ENCODE peak calls at places on chromosome 7, in ten cellular contexts. N, G, A, V, X, R, Q, T, H and F are unnamed samples.

GRCh38 chr7:2017914-2018785 is 214.6 kb downstream of the MAD1L1 start:
- DNase-seq in N (no peak), G (no peak), A (no peak), V (peak; percentile 52), X (no peak), R (no peak), Q (no peak), T (no peak), H (no peak), F (no peak)

GRCh38 chr7:132877578-132877977 is 204.3 kb downstream of the CHCHD3 start:
- DNase-seq in N (no peak), G (no peak), A (no peak), V (no peak), X (no peak), R (no peak), Q (no peak), T (no peak), H (no peak), F (no peak)

GRCh38 chr7:145481985-145482384 is 634.6 kb upstream of the CNTNAP2 start:
- DNase-seq in N (no peak), G (no peak), A (no peak), V (no peak), X (no peak), R (no peak), Q (no peak), T (no peak), H (no peak), F (no peak)

GRCh38 chr7:22821702-22822485 is 755 bp downstream of the TOMM7 start:
- DNase-seq in N (no peak), G (no peak), A (no peak), V (no peak), X (no peak), R (no peak), Q (peak; percentile 21), T (peak; percentile 24), H (no peak), F (no peak)

GRCh38 chr7:30244340-30244739 is 40.1 kb upstream of the ZNRF2 start:
- DNase-seq in N (no peak), G (no peak), A (no peak), V (no peak), X (no peak), R (no peak), Q (no peak), T (no peak), H (no peak), F (no peak)

GRCh38 chr7:150373049-150373801 is 4.6 kb downstream of the REPIN1 start:
- DNase-seq in N (no peak), G (no peak), A (no peak), V (peak; percentile 51), X (peak; percentile 12), R (no peak), Q (no peak), T (no peak), H (no peak), F (no peak)

GRCh38 chr7:2011266-2012043 is 221.3 kb downstream of the MAD1L1 start:
- DNase-seq in N (no peak), G (no peak), A (no peak), V (peak; percentile 48), X (no peak), R (no peak), Q (no peak), T (no peak), H (no peak), F (no peak)

GRCh38 chr7:91330378-91331295 is 66.4 kb downstream of the FZD1 start:
- DNase-seq in N (no peak), G (no peak), A (no peak), V (no peak), X (peak; percentile 12), R (no peak), Q (no peak), T (peak; percentile 3), H (no peak), F (no peak)

GRCh38 chr7:112205348-112206237 is 606 bp downstream of the DOCK4 start:
- DNase-seq in N (peak; percentile 28), G (no peak), A (peak; percentile 42), V (peak; percentile 79), X (peak; percentile 71), R (peak; percentile 7), Q (peak; percentile 49), T (peak; percentile 86), H (peak; percentile 29), F (no peak)

GRCh38 chr7:158529181-158530096 is 58.2 kb downstream of the PTPRN2 start:
- DNase-seq in N (no peak), G (no peak), A (no peak), V (no peak), X (no peak), R (no peak), Q (no peak), T (no peak), H (no peak), F (no peak)

GRCh38 chr7:2670720-2671391 is 17.1 kb upstream of the AMZ1 start:
- DNase-seq in N (peak; percentile 64), G (peak; percentile 54), A (peak; percentile 73), V (peak; percentile 83), X (peak; percentile 83), R (peak; percentile 51), Q (peak; percentile 61), T (peak; percentile 51), H (peak; percentile 55), F (no peak)

GRCh38 chr7:73685311-73685710 is 1.9 kb downstream of the BUD23 start:
- DNase-seq in N (no peak), G (no peak), A (no peak), V (no peak), X (no peak), R (no peak), Q (no peak), T (no peak), H (no peak), F (no peak)

GRCh38 chr7:129169171-129169643 is 19.2 kb upstream of the SMO start:
- DNase-seq in N (no peak), G (no peak), A (peak; percentile 43), V (peak; percentile 65), X (peak; percentile 46), R (no peak), Q (no peak), T (no peak), H (peak; percentile 9), F (no peak)

GRCh38 chr7:144035385-144035784 is 13.4 kb upstream of the OR2A5 start:
- DNase-seq in N (no peak), G (no peak), A (no peak), V (no peak), X (no peak), R (no peak), Q (no peak), T (no peak), H (no peak), F (no peak)

GRCh38 chr7:43528581-43529354 is 54.1 kb upstream of the STK17A start:
- DNase-seq in N (no peak), G (no peak), A (no peak), V (no peak), X (no peak), R (no peak), Q (no peak), T (no peak), H (no peak), F (no peak)

GRCh38 chr7:26151953-26152781 is at the start of gene NFE2L3:
- DNase-seq in N (peak; percentile 78), G (peak; percentile 58), A (peak; percentile 77), V (peak; percentile 77), X (peak; percentile 93), R (peak; percentile 64), Q (peak; percentile 64), T (peak; percentile 26), H (peak; percentile 73), F (no peak)

GRCh38 chr7:46534593-46535271 is 613.7 kb upstream of the IGFBP3 start:
- DNase-seq in N (no peak), G (no peak), A (no peak), V (no peak), X (no peak), R (no peak), Q (peak; percentile 35), T (peak; percentile 61), H (no peak), F (no peak)

GRCh38 chr7:116225860-116226259 is 15.5 kb downstream of the TES start:
- DNase-seq in N (no peak), G (no peak), A (no peak), V (no peak), X (no peak), R (no peak), Q (no peak), T (no peak), H (no peak), F (no peak)

GRCh38 chr7:21869785-21870402 is 75.8 kb downstream of the CDCA7L start:
- DNase-seq in N (no peak), G (no peak), A (no peak), V (no peak), X (no peak), R (no peak), Q (no peak), T (no peak), H (no peak), F (no peak)

GRCh38 chr7:112070674-112071256 is 135.4 kb downstream of the DOCK4 start:
- DNase-seq in N (no peak), G (no peak), A (no peak), V (no peak), X (no peak), R (no peak), Q (no peak), T (no peak), H (no peak), F (no peak)

GRCh38 chr7:101891936-101892640 is 74.7 kb downstream of the CUX1 start:
- DNase-seq in N (no peak), G (no peak), A (no peak), V (no peak), X (no peak), R (no peak), Q (no peak), T (peak; percentile 54), H (no peak), F (no peak)

GRCh38 chr7:15891151-15891842 is 204.8 kb upstream of the MEOX2 start:
- DNase-seq in N (no peak), G (no peak), A (no peak), V (no peak), X (no peak), R (no peak), Q (peak; percentile 11), T (peak; percentile 5), H (no peak), F (no peak)

GRCh38 chr7:85685901-85686300 is 499.0 kb upstream of the SEMA3D start:
- DNase-seq in N (no peak), G (no peak), A (no peak), V (no peak), X (no peak), R (no peak), Q (peak; percentile 14), T (peak; percentile 34), H (no peak), F (no peak)

GRCh38 chr7:157274991-157275427 is 61.8 kb upstream of the DNAJB6 start:
- DNase-seq in N (no peak), G (no peak), A (no peak), V (no peak), X (peak; percentile 70), R (no peak), Q (no peak), T (no peak), H (no peak), F (no peak)

GRCh38 chr7:30831936-30832335 is 60.7 kb downstream of the MINDY4 start:
- DNase-seq in N (no peak), G (no peak), A (no peak), V (no peak), X (no peak), R (no peak), Q (no peak), T (no peak), H (no peak), F (no peak)

GRCh38 chr7:129489491-129489890 is 12.8 kb upstream of the SMKR1 start:
- DNase-seq in N (no peak), G (no peak), A (no peak), V (no peak), X (no peak), R (no peak), Q (no peak), T (peak; percentile 28), H (no peak), F (no peak)

GRCh38 chr7:106840342-106840741 is 24.7 kb upstream of the PIK3CG start:
- DNase-seq in N (no peak), G (no peak), A (no peak), V (no peak), X (no peak), R (no peak), Q (peak; percentile 33), T (peak; percentile 84), H (no peak), F (no peak)

GRCh38 chr7:157548691-157549265 is 212.0 kb downstream of the DNAJB6 start:
- DNase-seq in N (no peak), G (no peak), A (no peak), V (no peak), X (no peak), R (no peak), Q (no peak), T (no peak), H (no peak), F (no peak)